ENCODE peak calls at places on chromosomes 3 and 15, in eight cellular contexts. B is tibial nerve, F is IMR-90, J is endothelial cell of umbilical vein, H is A549, N is body of pancreas, Y is adrenal gland, A is transverse colon. G is an unnamed sample.

GRCh38 chr15:64209680-64210334 is 47.0 kb upstream of the PPIB start:
- DNase-seq in B (no peak), F (peak), J (peak), H (peak), N (no peak), Y (no peak), A (no peak), G (peak)

GRCh38 chr3:126484662-126485061 is 9.0 kb upstream of the ZXDC start:
- DNase-seq in B (no peak), F (no peak), J (no peak), H (no peak), N (no peak), Y (no peak), A (no peak), G (no peak)

GRCh38 chr15:60396964-60397771 is 618 bp downstream of the ANXA2 start:
- DNase-seq in B (peak), F (peak), J (no peak), H (peak), N (peak), Y (peak), A (peak), G (peak)

GRCh38 chr15:83657549-83657948 is 3.6 kb downstream of the ADAMTSL3 start:
- DNase-seq in B (no peak), F (no peak), J (no peak), H (no peak), N (no peak), Y (no peak), A (no peak), G (peak)

GRCh38 chr3:72488736-72489030 is 359.6 kb downstream of the SHQ1 start:
- DNase-seq in B (no peak), F (peak), J (no peak), H (no peak), N (no peak), Y (no peak), A (no peak), G (no peak)

GRCh38 chr3:136883967-136884720 is 22.1 kb downstream of the NCK1 start:
- DNase-seq in B (no peak), F (no peak), J (no peak), H (no peak), N (no peak), Y (no peak), A (no peak), G (no peak)

GRCh38 chr3:166125179-166125578 is 288.0 kb upstream of the BCHE start:
- DNase-seq in B (no peak), F (no peak), J (no peak), H (no peak), N (no peak), Y (no peak), A (no peak), G (no peak)

GRCh38 chr3:58059349-58060321 is 51.4 kb downstream of the FLNB start:
- DNase-seq in B (no peak), F (peak), J (peak), H (no peak), N (peak), Y (peak), A (peak), G (peak)

GRCh38 chr15:92097473-92098178 is 244.1 kb downstream of the SLCO3A1 start:
- DNase-seq in B (no peak), F (peak), J (peak), H (peak), N (peak), Y (peak), A (peak), G (peak)

GRCh38 chr3:78589778-78590177 is 1178.0 kb downstream of the ROBO1 start:
- DNase-seq in B (no peak), F (no peak), J (no peak), H (no peak), N (no peak), Y (no peak), A (no peak), G (no peak)

GRCh38 chr15:31786360-31786759 is 244.0 kb upstream of the CHRNA7 start:
- DNase-seq in B (no peak), F (no peak), J (no peak), H (no peak), N (no peak), Y (no peak), A (no peak), G (no peak)

GRCh38 chr3:61315874-61316273 is 64.6 kb upstream of the FHIT start:
- DNase-seq in B (no peak), F (no peak), J (no peak), H (no peak), N (peak), Y (peak), A (no peak), G (no peak)

GRCh38 chr15:89117790-89118189 is 29.5 kb downstream of the ABHD2 start:
- DNase-seq in B (no peak), F (no peak), J (no peak), H (no peak), N (no peak), Y (no peak), A (no peak), G (no peak)
- TF ChIP-seq POLR2A in B (no peak), F (no peak), J (no peak), H (no peak), N (no peak), Y (no peak), A (no peak), G (no peak)

GRCh38 chr3:133761605-133762484 is 15.7 kb downstream of the TF start:
- DNase-seq in B (no peak), F (no peak), J (no peak), H (no peak), N (no peak), Y (no peak), A (no peak), G (no peak)
- TF ChIP-seq POLR2A in B (no peak), F (no peak), J (no peak), H (no peak), N (no peak), Y (no peak), A (no peak), G (no peak)

GRCh38 chr3:157088506-157089454 is 71.2 kb downstream of the CCNL1 start:
- DNase-seq in B (peak), F (peak), J (peak), H (peak), N (peak), Y (peak), A (peak), G (no peak)
- TF ChIP-seq POLR2A in B (peak), F (peak), J (peak), H (peak), N (peak), Y (peak), A (peak), G (peak)

GRCh38 chr15:78508272-78508671 is 895 bp downstream of the HYKK start:
- DNase-seq in B (no peak), F (no peak), J (no peak), H (no peak), N (no peak), Y (no peak), A (no peak), G (no peak)
- TF ChIP-seq POLR2A in B (no peak), F (no peak), J (no peak), H (no peak), N (no peak), Y (no peak), A (no peak), G (no peak)

GRCh38 chr15:43329960-43330779 is at the start of gene LCMT2:
- DNase-seq in B (peak), F (peak), J (peak), H (peak), N (peak), Y (peak), A (peak), G (peak)
- TF ChIP-seq POLR2A in B (peak), F (peak), J (peak), H (peak), N (peak), Y (peak), A (peak), G (peak)

GRCh38 chr15:52528465-52529288 is at the start of gene MYO5A:
- DNase-seq in B (peak), F (peak), J (peak), H (peak), N (peak), Y (peak), A (peak), G (peak)
- TF ChIP-seq POLR2A in B (no peak), F (peak), J (peak), H (peak), N (peak), Y (peak), A (peak), G (no peak)

DNA sequence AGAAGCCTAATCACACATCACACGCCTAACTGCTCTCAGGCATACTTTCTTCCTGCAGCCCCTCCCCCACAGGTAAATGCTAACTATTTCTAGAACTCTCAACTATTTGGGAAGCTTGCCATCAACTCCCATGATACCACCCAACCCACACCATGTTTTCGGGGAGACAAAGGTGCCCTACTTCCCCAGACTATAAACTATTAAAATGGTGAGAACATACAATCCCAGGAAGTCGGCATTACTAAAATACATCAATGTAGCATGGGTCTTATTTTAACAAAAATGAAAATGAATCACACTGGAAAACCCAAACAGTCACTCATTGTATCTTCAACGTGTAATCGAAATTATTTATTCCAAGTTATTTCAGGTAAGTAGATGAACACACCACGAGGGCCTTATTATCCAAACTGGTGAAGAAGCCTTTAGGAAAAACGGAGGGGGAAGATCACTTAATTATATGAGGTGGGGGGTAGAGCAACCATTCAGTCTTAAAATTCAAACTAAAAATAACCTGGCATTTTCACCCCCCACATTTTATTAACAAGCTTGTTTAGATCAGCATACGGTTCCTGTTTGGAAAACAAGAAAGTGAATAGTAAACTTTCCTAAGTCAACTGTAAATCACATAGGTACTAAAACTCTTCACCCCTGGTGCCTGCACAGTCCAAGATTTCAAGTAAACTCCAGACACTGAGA is 1.9 kb downstream of the TBL1XR1 start:
- DNase-seq in B (no peak), F (no peak), J (peak), H (peak), N (peak), Y (peak), A (peak), G (peak)
- TF ChIP-seq POLR2A in B (no peak), F (no peak), J (no peak), H (no peak), N (no peak), Y (no peak), A (no peak), G (no peak)

G was measured in erythroblast.